ENCODE peak calls at places on chromosomes 13 and 19, in ten cellular contexts. P is stomach, Z is IMR-90, S is gastrocnemius medialis, I is A549, U is transverse colon, X is body of pancreas, F is uterus, K is endothelial cell of umbilical vein, G is esophagus squamous epithelium. C is an unnamed sample. For H3K9me3, the result is how much of the 10 kb centered on the place peaks cover.

GRCh38 chr13:51646041-51646670 is 61.9 kb downstream of the WDFY2 start:
- DNase-seq in G (no peak), S (no peak), P (no peak), U (no peak), F (no peak), X (no peak), Z (no peak), I (no peak), K (no peak), C (no peak)

GRCh38 chr13:20217168-20217567 is 15.0 kb downstream of the GJB6 start:
- DNase-seq in G (no peak), P (no peak), Z (no peak), I (no peak), U (no peak), F (no peak), S (no peak), K (no peak), X (no peak), C (no peak)

GRCh38 chr19:18987456-18987855 is 45.9 kb downstream of the SUGP2 start:
- DNase-seq in G (no peak), U (no peak), S (no peak), X (no peak), K (no peak), F (no peak), Z (no peak), P (no peak), I (no peak), C (no peak)

GRCh38 chr13:99969368-99969933 is 2.1 kb downstream of the ZIC5 start:
- DNase-seq in F (no peak), Z (no peak), G (no peak), U (no peak), X (no peak), I (no peak), K (no peak), S (no peak), P (no peak), C (no peak)

GRCh38 chr13:43977911-43978310 is 98.2 kb downstream of the LACC1 start:
- DNase-seq in I (no peak), U (no peak), Z (no peak), G (no peak), K (no peak), P (no peak), X (no peak), S (no peak), F (no peak), C (no peak)

GRCh38 chr13:108679989-108680388 is 50.6 kb downstream of the MYO16 start:
- DNase-seq in X (no peak), G (no peak), F (no peak), Z (no peak), I (no peak), P (no peak), S (no peak), K (no peak), U (no peak), C (no peak)

GRCh38 chr13:44816701-44817684 is 172.3 kb downstream of the NUFIP1 start:
- DNase-seq in S (no peak), G (no peak), I (peak), K (peak), X (no peak), F (no peak), U (no peak), P (no peak), Z (peak), C (no peak)

GRCh38 chr13:98521876-98522275 is 55.0 kb downstream of the STK24 start:
- DNase-seq in I (no peak), F (no peak), K (no peak), S (no peak), G (no peak), U (no peak), Z (no peak), P (no peak), X (no peak), C (no peak)

GRCh38 chr19:35106898-35107540 is 8.6 kb upstream of the FXYD3 start:
- DNase-seq in F (no peak), K (no peak), I (no peak), X (no peak), G (no peak), S (no peak), Z (no peak), P (no peak), U (no peak), C (no peak)

GRCh38 chr19:16541526-16542044 is 652 bp downstream of the CHERP start:
- DNase-seq in X (no peak), G (no peak), K (peak), S (no peak), Z (peak), I (no peak), U (no peak), F (no peak), P (no peak), C (no peak)

GRCh38 chr19:8306235-8307054 is 1.7 kb downstream of the CD320 start:
- DNase-seq in Z (no peak), S (peak), U (peak), X (peak), P (peak), K (no peak), F (peak), G (no peak), I (no peak), C (peak)

GRCh38 chr13:40789275-40790231 is at the start of gene SLC25A15:
- DNase-seq in K (peak), X (peak), Z (peak), S (peak), I (peak), G (peak), F (peak), P (peak), U (peak), C (peak)

GRCh38 chr19:45805719-45806118 is 9.4 kb downstream of the RSPH6A start:
- DNase-seq in G (no peak), I (no peak), P (no peak), S (no peak), F (no peak), K (no peak), U (no peak), X (no peak), Z (no peak), C (no peak)

GRCh38 chr13:110119943-110120905 is 186.7 kb downstream of the COL4A1 start:
- DNase-seq in S (no peak), G (no peak), F (no peak), P (no peak), U (no peak), K (no peak), X (no peak), Z (peak), I (peak), C (no peak)

GRCh38 chr13:53064721-53065120 is 36.1 kb downstream of the OLFM4 start:
- DNase-seq in X (peak), F (peak), I (no peak), G (no peak), Z (no peak), P (no peak), S (peak), U (no peak), K (no peak), C (no peak)

GRCh38 chr19:48540110-48540509 is 11.9 kb upstream of the SULT2B1 start:
- DNase-seq in Z (no peak), K (no peak), I (peak), G (no peak), P (no peak), F (no peak), U (no peak), S (no peak), X (no peak), C (no peak)

GRCh38 chr13:108897955-108898354 is 268.5 kb downstream of the MYO16 start:
- DNase-seq in S (no peak), F (no peak), X (no peak), Z (peak), I (no peak), G (no peak), U (no peak), K (peak), P (no peak), C (no peak)

GRCh38 chr19:21835429-21835809 is 563 bp downstream of the ZNF43 start:
- DNase-seq in G (no peak), F (no peak), X (no peak), Z (no peak), S (no peak), U (peak), I (no peak), P (no peak), K (no peak), C (no peak)

GRCh38 chr19:39595950-39596349 is 6.4 kb upstream of the LGALS13 start:
- DNase-seq in G (no peak), S (no peak), F (no peak), Z (no peak), I (no peak), X (no peak), P (no peak), K (no peak), U (no peak), C (no peak)

GRCh38 chr13:28753208-28753892 is 34.6 kb upstream of the SLC46A3 start:
- DNase-seq in K (peak), I (peak), F (no peak), Z (peak), G (no peak), U (peak), P (peak), S (no peak), X (peak), C (no peak)

GRCh38 chr19:34171539-34171876 is 796 bp upstream of the LSM14A start:
- DNase-seq in P (no peak), S (no peak), K (no peak), U (no peak), I (no peak), X (no peak), F (no peak), Z (peak), G (no peak), C (no peak)

GRCh38 chr19:7280940-7281666 is 13.1 kb downstream of the INSR start:
- DNase-seq in S (no peak), U (no peak), X (no peak), F (no peak), Z (no peak), P (no peak), I (no peak), G (no peak), K (no peak), C (no peak)

GRCh38 chr19:38657633-38658222 is 10.3 kb downstream of the ACTN4 start:
- DNase-seq in G (no peak), I (peak), Z (peak), K (peak), X (no peak), P (no peak), S (no peak), U (no peak), F (no peak), C (no peak)

GRCh38 chr19:34254552-34255432 is at the start of gene GARRE1:
- DNase-seq in Z (peak), S (no peak), K (peak), P (peak), I (peak), U (peak), G (no peak), X (peak), F (peak), C (peak)

GRCh38 chr19:3175761-3176714 is 2.5 kb upstream of the S1PR4 start:
- DNase-seq in Z (peak), G (no peak), F (no peak), K (no peak), U (peak), S (no peak), P (peak), X (peak), I (peak), C (no peak)

GRCh38 chr19:3176715-3177501 is 1.7 kb upstream of the S1PR4 start:
- DNase-seq in K (no peak), Z (peak), X (no peak), P (peak), G (no peak), U (peak), S (no peak), F (no peak), I (peak), C (peak)

GRCh38 chr19:3178973-3179738 is 587 bp downstream of the S1PR4 start:
- DNase-seq in G (no peak), I (no peak), U (no peak), X (no peak), F (no peak), Z (no peak), P (no peak), S (no peak), K (no peak), C (no peak)

GRCh38 chr19:3179739-3180293 is 1.2 kb downstream of the S1PR4 start:
- DNase-seq in P (no peak), Z (no peak), K (no peak), I (no peak), S (no peak), U (no peak), X (no peak), F (no peak), G (no peak), C (peak)

GRCh38 chr19:3178377-3178972 is at the start of gene S1PR4:
- DNase-seq in U (peak), F (no peak), G (no peak), Z (no peak), K (peak), P (no peak), X (no peak), I (no peak), S (no peak), C (peak)
- TF ChIP-seq POLR2A in U (peak), F (no peak), G (no peak), Z (no peak), K (no peak), P (no peak), X (no peak), I (no peak), S (no peak), C (peak)

DNA sequence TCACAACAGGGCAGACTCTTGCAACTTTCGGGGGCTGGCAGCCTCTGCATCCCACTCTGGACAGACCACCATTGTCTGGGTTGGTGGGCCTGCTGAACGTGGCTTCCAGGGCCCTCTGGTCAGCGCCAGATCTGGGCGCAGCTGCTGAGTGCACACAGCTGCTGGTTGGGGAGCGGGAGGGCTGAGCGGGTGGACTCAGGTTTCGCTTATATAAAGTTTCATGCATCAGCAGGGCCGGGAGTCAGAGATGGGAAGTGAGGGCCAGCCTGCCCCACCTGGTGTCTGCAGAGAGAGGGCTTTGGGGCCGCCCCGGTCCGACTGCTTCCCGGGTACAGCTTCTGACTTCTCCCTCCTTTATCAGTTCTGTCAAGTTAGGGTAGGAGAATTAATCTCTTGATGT is 6.9 kb downstream of the ARHGEF7 start:
- DNase-seq in G (no peak), F (no peak), Z (peak), P (no peak), K (no peak), X (no peak), U (no peak), I (no peak), S (peak), C (no peak)
- TF ChIP-seq CTCF in G (no peak), F (no peak), Z (no peak), P (no peak), K (no peak), X (no peak), U (no peak), I (no peak), S (no peak), C (no peak)

GRCh38 chr13:104074326-104074725 is 1008.1 kb upstream of the SLC10A2 start:
- DNase-seq in P (no peak), U (no peak), F (no peak), K (no peak), I (no peak), S (no peak), Z (no peak), X (no peak), G (no peak), C (no peak)
- H3K9me3 ChIP-seq in P (under half), U (under half), F (under half), K (under half), I (under half), S (under half), Z (under half), X (under half), G (under half), C (under half)

GRCh38 chr19:51811344-51811743 is 16.4 kb downstream of the FPR3 start:
- DNase-seq in I (no peak), G (no peak), Z (no peak), K (no peak), F (no peak), P (no peak), S (peak), X (no peak), U (peak), C (no peak)
- TF ChIP-seq POLR2A in I (no peak), G (no peak), Z (no peak), K (no peak), F (no peak), P (no peak), S (no peak), X (no peak), U (no peak), C (no peak)

C was measured in spleen.